ENCODE peak calls at places on chromosomes 16 and 17, in five cellular contexts. X, A, V, R and K are unnamed samples. For H3K36me3, the result is how much of the 10 kb centered on the place peaks cover.

GRCh38 chr17:50129946-50130777 is at the start of gene SAMD14:
- DNase-seq in X (no peak), A (no peak), V (peak), R (peak), K (no peak)

GRCh38 chr17:10380631-10381408 is 8.0 kb upstream of the MYH13 start:
- DNase-seq in X (no peak), A (no peak), V (no peak), R (no peak), K (no peak)

GRCh38 chr16:23145186-23145585 is 4.1 kb downstream of the USP31 start:
- DNase-seq in X (no peak), A (no peak), V (no peak), R (peak), K (no peak)

GRCh38 chr16:81693047-81693446 is 86.0 kb upstream of the PLCG2 start:
- DNase-seq in X (no peak), A (no peak), V (no peak), R (no peak), K (no peak)

GRCh38 chr17:6959700-6960099 is 36.1 kb upstream of the ALOX12 start:
- DNase-seq in X (no peak), A (no peak), V (no peak), R (no peak), K (no peak)

GRCh38 chr16:9976641-9977040 is 205.6 kb downstream of the GRIN2A start:
- DNase-seq in X (no peak), A (no peak), V (no peak), R (no peak), K (no peak)

GRCh38 chr16:85279874-85280545 is 167.7 kb upstream of the CIBAR2 start:
- DNase-seq in X (no peak), A (no peak), V (peak), R (no peak), K (no peak)

GRCh38 chr17:61689610-61690180 is 98.7 kb upstream of the NACA2 start:
- DNase-seq in X (no peak), A (no peak), V (no peak), R (no peak), K (no peak)

GRCh38 chr16:272633-273546 is 2.9 kb downstream of the RGS11 start:
- DNase-seq in X (no peak), A (no peak), V (no peak), R (no peak), K (no peak)

GRCh38 chr16:65641049-65641448 is 519.2 kb upstream of the CDH11 start:
- DNase-seq in X (no peak), A (no peak), V (no peak), R (no peak), K (no peak)
- H3K36me3 ChIP-seq in X (under half), A (under half), V (under half), R (under half), K (under half)

DNA sequence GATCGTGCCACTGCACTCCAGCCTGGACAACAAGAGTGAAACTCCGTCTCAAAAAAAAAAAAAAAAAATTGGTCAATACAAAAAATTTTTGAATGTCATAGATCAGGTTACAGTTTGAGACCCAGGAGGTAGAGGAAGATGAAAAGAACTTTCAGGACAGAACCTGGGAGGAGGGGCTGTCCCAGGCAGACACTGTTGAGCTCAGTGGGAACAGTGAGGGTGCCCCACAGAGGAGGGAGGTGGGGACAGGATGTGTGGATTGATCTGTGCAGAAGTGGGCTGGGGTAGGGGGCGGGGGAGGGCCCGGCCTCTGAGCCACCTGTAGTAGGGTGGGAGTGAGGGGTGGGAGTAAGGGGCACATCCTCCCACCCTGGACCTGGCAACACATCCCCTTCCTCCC is 58.3 kb downstream of the PRMT7 start:
- DNase-seq in X (no peak), A (no peak), V (no peak), R (no peak), K (no peak)
- H3K27ac ChIP-seq in X (no peak), A (no peak), V (no peak), R (no peak), K (no peak)

GRCh38 chr17:4543557-4544026 is 11.6 kb downstream of the MYBBP1A start:
- DNase-seq in X (no peak), A (no peak), V (no peak), R (no peak), K (no peak)
- H3K36me3 ChIP-seq in X (half or more), A (under half), V (under half), R (under half), K (under half)

DNA sequence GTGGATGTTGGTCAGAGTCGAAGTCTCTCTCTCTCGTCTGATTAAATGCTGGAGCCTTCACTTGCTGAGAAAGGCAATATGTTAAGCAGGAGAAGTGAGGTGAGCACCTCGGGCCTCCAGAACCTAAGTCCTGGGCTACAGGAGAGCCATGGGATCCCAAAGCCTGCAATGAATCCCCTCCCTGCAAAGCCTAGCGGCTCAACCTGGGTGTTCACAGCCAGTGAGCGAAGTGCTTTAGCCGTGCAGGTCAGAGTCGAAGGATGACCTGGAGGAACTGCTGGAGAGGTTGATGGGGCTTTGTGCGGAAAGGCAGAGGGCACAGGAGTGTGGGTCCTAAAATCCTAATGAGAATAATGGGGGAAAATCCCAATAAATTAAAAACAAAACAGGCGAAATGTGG is 267.8 kb downstream of the ENGASE start:
- DNase-seq in X (no peak), A (no peak), V (no peak), R (no peak), K (no peak)
- H3K27ac ChIP-seq in X (no peak), A (no peak), V (no peak), R (no peak), K (no peak)

GRCh38 chr17:63819131-63819530 is 8.1 kb upstream of the PSMC5 start:
- DNase-seq in X (no peak), A (no peak), V (no peak), R (no peak), K (no peak)
- H3K36me3 ChIP-seq in X (half or more), A (half or more), V (under half), R (half or more), K (half or more)

GRCh38 chr16:87492721-87493554 is at the start of gene ZCCHC14:
- DNase-seq in X (peak), A (peak), V (peak), R (peak), K (peak)
- H3K27ac ChIP-seq in X (peak), A (peak), V (peak), R (no peak), K (peak)

GRCh38 chr17:82196273-82196672 is 16.4 kb downstream of the CCDC57 start:
- DNase-seq in X (no peak), A (no peak), V (no peak), R (no peak), K (no peak)

GRCh38 chr17:82198092-82198491 is 14.6 kb downstream of the CCDC57 start:
- DNase-seq in X (no peak), A (no peak), V (no peak), R (no peak), K (no peak)

GRCh38 chr17:82195675-82196258 is 16.9 kb downstream of the CCDC57 start:
- DNase-seq in X (no peak), A (no peak), V (no peak), R (no peak), K (no peak)

GRCh38 chr17:82194765-82195164 is 17.9 kb downstream of the CCDC57 start:
- DNase-seq in X (no peak), A (no peak), V (no peak), R (no peak), K (no peak)

DNA sequence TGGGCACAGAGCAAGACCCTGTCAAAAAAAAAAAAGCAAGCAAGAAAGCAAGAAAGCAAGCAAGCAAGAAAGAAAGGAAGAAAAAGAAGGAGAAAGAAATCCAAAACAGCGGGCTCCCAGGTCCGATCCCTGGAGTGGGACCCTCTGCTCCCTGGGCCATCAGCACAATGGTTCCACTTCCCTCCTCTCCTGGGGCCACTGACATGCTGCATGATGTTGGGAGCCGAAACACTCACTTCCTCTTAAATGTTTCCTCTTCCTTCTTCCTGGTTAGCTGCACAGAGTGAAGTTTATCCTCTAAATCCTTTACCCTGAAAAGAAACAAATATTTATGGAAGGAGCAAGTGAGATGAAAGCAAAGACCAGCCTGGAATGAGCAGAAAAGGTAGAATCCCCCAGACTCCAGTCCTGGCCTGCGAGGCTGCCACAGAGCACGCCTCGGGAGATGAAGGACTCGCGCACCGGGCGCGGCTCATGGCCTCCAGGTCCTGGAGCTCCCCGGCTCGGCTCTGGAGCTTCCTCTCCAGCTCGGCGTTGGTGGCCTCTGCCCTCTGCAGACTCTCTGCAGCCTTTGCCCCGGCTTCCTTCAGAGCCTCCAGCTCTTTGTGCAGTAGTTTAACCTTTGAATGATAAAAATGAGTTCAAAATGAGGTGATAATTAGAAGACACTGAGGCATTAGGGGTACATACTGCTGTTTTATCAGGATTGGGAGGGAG is 19.0 kb downstream of the CCDC57 start:
- DNase-seq in X (no peak), A (no peak), V (no peak), R (no peak), K (no peak)
- H3K36me3 ChIP-seq in X (under half), A (half or more), V (under half), R (under half), K (under half)

GRCh38 chr17:78878261-78878660 is 24.7 kb downstream of the CEP295NL start:
- DNase-seq in X (no peak), A (no peak), V (no peak), R (no peak), K (no peak)

GRCh38 chr17:78883090-78883532 is 19.9 kb downstream of the CEP295NL start:
- DNase-seq in X (peak), A (peak), V (peak), R (no peak), K (no peak)

GRCh38 chr17:78882546-78883089 is 20.4 kb downstream of the CEP295NL start:
- DNase-seq in X (no peak), A (no peak), V (no peak), R (no peak), K (no peak)

GRCh38 chr17:78878871-78879270 is 24.1 kb downstream of the CEP295NL start:
- DNase-seq in X (no peak), A (no peak), V (no peak), R (no peak), K (no peak)

GRCh38 chr17:78879679-78880186 is 23.3 kb downstream of the CEP295NL start:
- DNase-seq in X (no peak), A (no peak), V (peak), R (no peak), K (no peak)
- H3K27ac ChIP-seq in X (peak), A (no peak), V (peak), R (peak), K (no peak)

GRCh38 chr16:4667203-4667983 is 26.0 kb upstream of the NUDT16L1 start:
- DNase-seq in X (no peak), A (no peak), V (no peak), R (no peak), K (no peak)
- H3K36me3 ChIP-seq in X (half or more), A (under half), V (under half), R (under half), K (under half)

GRCh38 chr16:53826658-53827057 is 122.7 kb downstream of the FTO start:
- DNase-seq in X (no peak), A (no peak), V (no peak), R (no peak), K (no peak)

GRCh38 chr16:53822936-53823529 is 119.1 kb downstream of the FTO start:
- DNase-seq in X (no peak), A (no peak), V (no peak), R (no peak), K (no peak)

GRCh38 chr16:53833145-53833544 is 129.2 kb downstream of the FTO start:
- DNase-seq in X (no peak), A (no peak), V (no peak), R (no peak), K (no peak)

GRCh38 chr16:53829186-53829747 is 125.3 kb downstream of the FTO start:
- DNase-seq in X (no peak), A (no peak), V (no peak), R (no peak), K (no peak)

DNA sequence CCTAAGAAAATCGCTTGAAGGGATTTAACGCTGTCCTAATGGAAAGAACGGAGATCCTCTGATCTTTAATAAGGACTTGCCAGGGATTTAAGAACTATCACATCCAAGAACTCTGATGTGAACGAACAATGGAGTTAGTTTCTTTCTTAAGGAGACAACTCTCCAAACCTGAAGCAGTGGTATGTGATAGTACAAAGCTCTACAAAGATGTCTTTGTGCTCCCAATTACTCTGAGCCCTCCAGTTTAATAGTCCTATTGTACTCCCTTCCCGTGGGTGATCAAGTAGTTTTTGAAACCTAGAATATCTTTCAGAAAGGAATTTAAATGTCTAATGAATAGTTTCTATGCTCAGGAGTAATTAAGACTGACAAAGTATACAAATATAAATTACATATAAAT is 123.8 kb downstream of the FTO start:
- DNase-seq in X (no peak), A (no peak), V (no peak), R (peak), K (no peak)
- H3K27ac ChIP-seq in X (no peak), A (no peak), V (no peak), R (peak), K (no peak)